ENCODE peak calls at places on chromosomes 11 and 22, in nine cellular contexts. F is brain microvascular endothelial cell; L is MM.1S; Y is pancreas; I is right lobe of liver; A is transverse colon; J is GM23338; Z is heart right ventricle; U is CD4-positive, CD25-positive, alpha-beta regulatory T cell. B is an unnamed sample. For H3K36me3 and H3K27me3, the result is how much of the 10 kb centered on the place peaks cover.

GRCh38 chr22:28894320-28894719 is 10.9 kb downstream of the ZNRF3 start:
- DNase-seq in F (no peak), L (no peak), Y (no peak), I (no peak), A (peak), J (no peak), Z (peak), U (no peak), B (no peak)

GRCh38 chr22:33274214-33274828 is 216.1 kb upstream of the SYN3 start:
- DNase-seq in F (no peak), L (no peak), Y (no peak), I (no peak), A (peak), J (peak), Z (no peak), U (peak), B (peak)

GRCh38 chr11:28384418-28384817 is 276.2 kb downstream of the METTL15 start:
- DNase-seq in F (peak), L (no peak), Y (no peak), I (no peak), A (no peak), J (no peak), Z (no peak), U (no peak), B (peak)

GRCh38 chr11:73204711-73205121 is 13.4 kb upstream of the P2RY2 start:
- DNase-seq in F (no peak), L (no peak), Y (peak), I (peak), A (peak), J (no peak), Z (no peak), U (no peak), B (no peak)

GRCh38 chr11:119310682-119311052 is 6.3 kb downstream of the MCAM start:
- DNase-seq in F (no peak), L (no peak), Y (no peak), I (no peak), A (no peak), J (no peak), Z (no peak), U (no peak), B (no peak)

GRCh38 chr11:84390441-84391078 is 1104.4 kb upstream of the CCDC90B start:
- DNase-seq in F (no peak), L (no peak), Y (no peak), I (no peak), A (no peak), J (peak), Z (no peak), U (no peak), B (no peak)

GRCh38 chr11:61378713-61379313 is 13.6 kb upstream of the TMEM216 start:
- DNase-seq in F (peak), L (no peak), Y (no peak), I (no peak), A (no peak), J (no peak), Z (no peak), U (no peak), B (peak)

GRCh38 chr22:37632174-37633081 is 7.0 kb upstream of the SH3BP1 start:
- DNase-seq in F (no peak), L (no peak), Y (no peak), I (peak), A (no peak), J (no peak), Z (no peak), U (no peak), B (no peak)

GRCh38 chr11:58616594-58616993 is 5.9 kb upstream of the CNTF start:
- DNase-seq in F (peak), L (no peak), Y (no peak), I (no peak), A (no peak), J (no peak), Z (peak), U (no peak), B (peak)

GRCh38 chr11:66687831-66688281 is 10.2 kb upstream of the RBM4B start:
- DNase-seq in F (no peak), L (no peak), Y (no peak), I (no peak), A (no peak), J (no peak), Z (no peak), U (no peak), B (no peak)

GRCh38 chr11:10638285-10638684 is 55.3 kb downstream of the IRAG1 start:
- DNase-seq in F (no peak), L (no peak), Y (no peak), I (no peak), A (no peak), J (no peak), Z (no peak), U (no peak), B (no peak)

GRCh38 chr11:115476463-115477286 is 27.5 kb downstream of the CADM1 start:
- DNase-seq in F (no peak), L (no peak), Y (no peak), I (no peak), A (no peak), J (no peak), Z (no peak), U (no peak), B (no peak)

GRCh38 chr22:26597480-26597879 is 7.5 kb upstream of the TPST2 start:
- DNase-seq in F (no peak), L (no peak), Y (no peak), I (no peak), A (no peak), J (no peak), Z (no peak), U (no peak), B (no peak)

GRCh38 chr11:43359432-43359818 is 705 bp downstream of the TTC17 start:
- DNase-seq in F (peak), L (peak), Y (no peak), I (no peak), A (peak), J (peak), Z (no peak), U (peak), B (peak)

GRCh38 chr11:34492806-34493414 is 20.7 kb downstream of the ELF5 start:
- DNase-seq in F (peak), L (peak), Y (peak), I (peak), A (peak), J (peak), Z (no peak), U (peak), B (peak)

GRCh38 chr11:10519630-10520029 is 21.4 kb downstream of the RNF141 start:
- DNase-seq in F (no peak), L (no peak), Y (no peak), I (no peak), A (no peak), J (no peak), Z (no peak), U (no peak), B (no peak)

GRCh38 chr22:37240941-37241320 is 3.1 kb downstream of the RAC2 start:
- DNase-seq in F (no peak), L (no peak), Y (no peak), I (peak), A (no peak), J (no peak), Z (no peak), U (no peak), B (no peak)

GRCh38 chr11:35853871-35854270 is 90.0 kb upstream of the LDLRAD3 start:
- DNase-seq in F (no peak), L (no peak), Y (no peak), I (no peak), A (no peak), J (no peak), Z (no peak), U (no peak), B (no peak)

GRCh38 chr11:64086263-64086938 is 50.7 kb downstream of the FLRT1 start:
- DNase-seq in F (no peak), L (no peak), Y (no peak), I (no peak), A (peak), J (no peak), Z (peak), U (no peak), B (no peak)

GRCh38 chr22:44746836-44747519 is 5.4 kb upstream of the ARHGAP8 start:
- DNase-seq in F (no peak), L (no peak), Y (peak), I (no peak), A (peak), J (peak), Z (no peak), U (no peak), B (no peak)

GRCh38 chr11:45217991-45218390 is 68.2 kb downstream of the SYT13 start:
- DNase-seq in F (no peak), L (no peak), Y (no peak), I (no peak), A (no peak), J (no peak), Z (no peak), U (no peak), B (no peak)

GRCh38 chr11:74636633-74637184 is 44.3 kb downstream of the POLD3 start:
- DNase-seq in F (peak), L (no peak), Y (no peak), I (no peak), A (no peak), J (no peak), Z (no peak), U (peak), B (no peak)

GRCh38 chr11:31804439-31805036 is 6.6 kb downstream of the PAX6 start:
- DNase-seq in F (no peak), L (no peak), Y (peak), I (no peak), A (no peak), J (peak), Z (no peak), U (no peak), B (peak)

GRCh38 chr22:23177197-23177596 is 3.1 kb upstream of the BCR start:
- DNase-seq in F (no peak), L (peak), Y (no peak), I (no peak), A (no peak), J (no peak), Z (no peak), U (no peak), B (no peak)

GRCh38 chr22:44684506-44685383 is 17.3 kb upstream of the PRR5 start:
- DNase-seq in F (peak), L (peak), Y (peak), I (peak), A (peak), J (peak), Z (peak), U (peak), B (peak)

GRCh38 chr11:27209562-27210005 is 153.4 kb downstream of the CCDC34 start:
- DNase-seq in F (peak), L (no peak), Y (no peak), I (no peak), A (no peak), J (no peak), Z (peak), U (no peak), B (peak)

GRCh38 chr11:74877132-74877531 is 71.8 kb downstream of the XRRA1 start:
- DNase-seq in F (peak), L (no peak), Y (no peak), I (no peak), A (no peak), J (peak), Z (no peak), U (peak), B (no peak)

GRCh38 chr11:120709808-120710207 is 198.3 kb downstream of the GRIK4 start:
- DNase-seq in F (no peak), L (no peak), Y (no peak), I (no peak), A (no peak), J (no peak), Z (no peak), U (no peak), B (no peak)

GRCh38 chr22:47794851-47795250 is 1032.4 kb downstream of the TBC1D22A start:
- DNase-seq in F (no peak), L (no peak), Y (peak), I (no peak), A (no peak), J (no peak), Z (no peak), U (no peak), B (no peak)

DNA sequence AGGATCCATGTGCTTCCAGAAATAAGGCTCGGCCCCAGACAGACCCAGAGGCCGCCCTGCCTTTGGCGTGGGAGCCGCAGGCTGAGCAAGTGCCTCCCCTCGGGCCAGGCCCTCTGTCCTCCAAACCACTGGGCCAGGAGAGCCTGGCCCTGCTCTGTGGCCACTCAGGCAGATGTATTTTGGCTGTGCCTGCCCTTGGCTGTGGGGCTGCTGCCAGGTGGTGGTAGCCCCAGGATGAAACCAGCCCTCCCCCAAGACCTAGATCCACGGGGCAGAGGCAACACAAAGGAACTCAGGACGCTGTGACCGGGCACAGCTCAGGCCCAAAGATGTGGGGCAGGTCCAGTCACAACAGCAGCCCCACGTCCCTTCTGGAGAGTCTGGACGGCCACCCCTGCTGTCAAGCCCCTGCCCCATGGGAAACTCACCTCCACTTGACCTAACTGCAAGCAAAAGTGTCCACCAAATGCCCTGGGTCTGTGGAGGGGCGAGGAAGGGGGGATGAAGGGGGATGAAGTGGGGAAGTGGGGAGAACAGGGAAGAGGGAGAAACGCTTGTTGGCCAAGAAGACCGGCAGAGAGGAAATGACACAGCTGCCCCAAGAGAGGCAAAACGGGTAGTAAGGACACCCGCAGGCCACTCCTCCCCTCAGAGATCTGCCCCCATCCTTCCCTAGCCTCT is 23.9 kb downstream of the PISD start:
- DNase-seq in F (peak), L (no peak), Y (no peak), I (no peak), A (peak), J (no peak), Z (no peak), U (no peak), B (no peak)
- H3K4me3 ChIP-seq in F (no peak), L (no peak), Y (no peak), I (peak), A (peak), J (no peak), Z (peak), U (no peak), B (no peak)

GRCh38 chr11:94801866-94802460 is 33.8 kb downstream of the AMOTL1 start:
- DNase-seq in F (no peak), L (no peak), Y (no peak), I (no peak), A (no peak), J (no peak), Z (no peak), U (no peak), B (no peak)
- H3K36me3 ChIP-seq in F (under half), L (under half), Y (under half), I (under half), A (under half), J (under half), Z (half or more), U (under half), B (under half)

GRCh38 chr11:17719028-17719939 is at the start of gene MYOD1:
- DNase-seq in F (no peak), L (no peak), Y (no peak), I (no peak), A (no peak), J (peak), Z (no peak), U (no peak), B (no peak)

GRCh38 chr11:17722000-17722643 is 2.8 kb downstream of the MYOD1 start:
- DNase-seq in F (no peak), L (no peak), Y (no peak), I (peak), A (no peak), J (peak), Z (no peak), U (no peak), B (peak)

GRCh38 chr11:17720796-17721171 is 1.4 kb downstream of the MYOD1 start:
- DNase-seq in F (no peak), L (no peak), Y (no peak), I (no peak), A (no peak), J (peak), Z (no peak), U (no peak), B (no peak)

GRCh38 chr11:17719940-17720795 is 797 bp downstream of the MYOD1 start:
- DNase-seq in F (no peak), L (no peak), Y (no peak), I (no peak), A (no peak), J (peak), Z (no peak), U (no peak), B (no peak)

DNA sequence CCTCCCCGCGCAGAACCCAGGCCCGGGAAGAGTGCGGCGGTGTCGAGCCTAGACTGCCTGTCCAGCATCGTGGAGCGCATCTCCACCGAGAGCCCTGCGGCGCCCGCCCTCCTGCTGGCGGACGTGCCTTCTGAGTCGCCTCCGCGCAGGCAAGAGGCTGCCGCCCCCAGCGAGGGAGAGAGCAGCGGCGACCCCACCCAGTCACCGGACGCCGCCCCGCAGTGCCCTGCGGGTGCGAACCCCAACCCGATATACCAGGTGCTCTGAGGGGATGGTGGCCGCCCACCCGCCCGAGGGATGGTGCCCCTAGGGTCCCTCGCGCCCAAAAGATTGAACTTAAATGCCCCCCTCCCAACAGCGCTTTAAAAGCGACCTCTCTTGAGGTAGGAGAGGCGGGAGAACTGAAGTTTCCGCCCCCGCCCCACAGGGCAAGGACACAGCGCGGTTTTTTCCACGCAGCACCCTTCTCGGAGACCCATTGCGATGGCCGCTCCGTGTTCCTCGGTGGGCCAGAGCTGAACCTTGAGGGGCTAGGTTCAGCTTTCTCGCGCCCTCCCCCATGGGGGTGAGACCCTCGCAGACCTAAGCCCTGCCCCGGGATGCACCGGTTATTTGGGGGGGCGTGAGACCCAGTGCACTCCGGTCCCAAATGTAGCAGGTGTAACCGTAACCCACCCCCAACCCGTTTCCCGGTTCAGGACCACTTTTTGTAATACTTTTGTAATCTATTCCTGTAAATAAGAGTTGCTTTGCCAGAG is 2.0 kb downstream of the MYOD1 start:
- DNase-seq in F (no peak), L (no peak), Y (no peak), I (no peak), A (no peak), J (no peak), Z (no peak), U (no peak), B (no peak)
- H3K27me3 ChIP-seq in F (half or more), L (under half), Y (under half), I (under half), A (half or more), J (half or more), Z (half or more), U (under half), B (under half)

GRCh38 chr11:130428271-130428670 is at the start of gene ADAMTS8:
- DNase-seq in F (no peak), L (no peak), Y (peak), I (no peak), A (no peak), J (peak), Z (no peak), U (no peak), B (no peak)
- H3K4me3 ChIP-seq in F (no peak), L (peak), Y (peak), I (no peak), A (peak), J (peak), Z (peak), U (no peak), B (peak)

B was measured in MG63.